ENCODE peak calls at places on chromosomes 13 and 19, in seven cellular contexts. One of them, this sample, is unnamed. For H3K9me3 and H3K36me3, the result is how much of the 10 kb centered on the place peaks cover.

GRCh38 chr13:31824705-31825512 is 85.6 kb downstream of the RXFP2 start:
- DNase-seq in A673: peak
- DNase-seq in psoas muscle: no peak
- DNase-seq in mammary epithelial cell: no peak
- DNase-seq in Caco-2: no peak
- DNase-seq in neural progenitor cell: no peak
- DNase-seq in lower lobe of right lung: no peak
- DNase-seq in this sample: no peak

GRCh38 chr19:10662384-10663251 is 8.5 kb downstream of the ILF3 start:
- DNase-seq in A673: no peak
- DNase-seq in psoas muscle: no peak
- DNase-seq in mammary epithelial cell: no peak
- DNase-seq in Caco-2: no peak
- DNase-seq in neural progenitor cell: no peak
- DNase-seq in lower lobe of right lung: no peak
- DNase-seq in this sample: no peak

GRCh38 chr19:14718522-14719113 is 28.8 kb downstream of the ZNF333 start:
- DNase-seq in A673: no peak
- DNase-seq in psoas muscle: no peak
- DNase-seq in mammary epithelial cell: no peak
- DNase-seq in Caco-2: no peak
- DNase-seq in neural progenitor cell: no peak
- DNase-seq in lower lobe of right lung: no peak
- DNase-seq in this sample: no peak

GRCh38 chr13:67137044-67137735 is 92.9 kb downstream of the PCDH9 start:
- DNase-seq in A673: no peak
- DNase-seq in psoas muscle: no peak
- DNase-seq in mammary epithelial cell: no peak
- DNase-seq in Caco-2: no peak
- DNase-seq in neural progenitor cell: no peak
- DNase-seq in lower lobe of right lung: no peak
- DNase-seq in this sample: peak

GRCh38 chr19:17543991-17544390 is 11.5 kb upstream of the COLGALT1 start:
- DNase-seq in A673: no peak
- DNase-seq in psoas muscle: no peak
- DNase-seq in mammary epithelial cell: no peak
- DNase-seq in Caco-2: no peak
- DNase-seq in neural progenitor cell: no peak
- DNase-seq in lower lobe of right lung: no peak
- DNase-seq in this sample: no peak

GRCh38 chr19:52296400-52296772 is 583 bp upstream of the ZNF480 start:
- DNase-seq in A673: peak
- DNase-seq in psoas muscle: no peak
- DNase-seq in mammary epithelial cell: no peak
- DNase-seq in Caco-2: no peak
- DNase-seq in neural progenitor cell: no peak
- DNase-seq in lower lobe of right lung: no peak
- DNase-seq in this sample: no peak

GRCh38 chr19:52331757-52332156 is 4.3 kb upstream of the ZNF610 start:
- DNase-seq in A673: no peak
- DNase-seq in psoas muscle: no peak
- DNase-seq in mammary epithelial cell: peak
- DNase-seq in Caco-2: no peak
- DNase-seq in neural progenitor cell: no peak
- DNase-seq in lower lobe of right lung: no peak
- DNase-seq in this sample: no peak

GRCh38 chr13:112960671-112961070 is 8.3 kb upstream of the MCF2L start:
- DNase-seq in A673: no peak
- DNase-seq in psoas muscle: no peak
- DNase-seq in mammary epithelial cell: no peak
- DNase-seq in Caco-2: peak
- DNase-seq in neural progenitor cell: no peak
- DNase-seq in lower lobe of right lung: no peak
- DNase-seq in this sample: no peak

GRCh38 chr13:114108141-114108761 is 24.2 kb downstream of the RASA3 start:
- DNase-seq in A673: no peak
- DNase-seq in psoas muscle: peak
- DNase-seq in mammary epithelial cell: no peak
- DNase-seq in Caco-2: peak
- DNase-seq in neural progenitor cell: no peak
- DNase-seq in lower lobe of right lung: peak
- DNase-seq in this sample: no peak

GRCh38 chr13:27621366-27622101 is at the start of gene POLR1D:
- DNase-seq in A673: peak
- DNase-seq in psoas muscle: peak
- DNase-seq in mammary epithelial cell: peak
- DNase-seq in Caco-2: peak
- DNase-seq in neural progenitor cell: peak
- DNase-seq in lower lobe of right lung: peak
- DNase-seq in this sample: peak

GRCh38 chr13:29111446-29111845 is 291.3 kb downstream of the MTUS2 start:
- DNase-seq in A673: no peak
- DNase-seq in psoas muscle: no peak
- DNase-seq in mammary epithelial cell: no peak
- DNase-seq in Caco-2: no peak
- DNase-seq in neural progenitor cell: no peak
- DNase-seq in lower lobe of right lung: no peak
- DNase-seq in this sample: no peak

GRCh38 chr19:1672038-1672768 is 19.8 kb upstream of the TCF3 start:
- DNase-seq in A673: peak
- DNase-seq in psoas muscle: no peak
- DNase-seq in mammary epithelial cell: no peak
- DNase-seq in Caco-2: no peak
- DNase-seq in neural progenitor cell: peak
- DNase-seq in lower lobe of right lung: peak
- DNase-seq in this sample: no peak

GRCh38 chr13:44822291-44822690 is 167.0 kb downstream of the NUFIP1 start:
- DNase-seq in A673: no peak
- DNase-seq in psoas muscle: no peak
- DNase-seq in mammary epithelial cell: no peak
- DNase-seq in Caco-2: no peak
- DNase-seq in neural progenitor cell: no peak
- DNase-seq in lower lobe of right lung: no peak
- DNase-seq in this sample: no peak

GRCh38 chr13:78602561-78603239 is 652 bp downstream of the POU4F1 start:
- DNase-seq in A673: peak
- DNase-seq in psoas muscle: no peak
- DNase-seq in mammary epithelial cell: no peak
- DNase-seq in Caco-2: no peak
- DNase-seq in neural progenitor cell: peak
- DNase-seq in lower lobe of right lung: no peak
- DNase-seq in this sample: no peak

GRCh38 chr13:78604782-78605611 is 1.6 kb upstream of the POU4F1 start:
- DNase-seq in A673: peak
- DNase-seq in psoas muscle: no peak
- DNase-seq in mammary epithelial cell: peak
- DNase-seq in Caco-2: peak
- DNase-seq in neural progenitor cell: peak
- DNase-seq in lower lobe of right lung: no peak
- DNase-seq in this sample: peak

GRCh38 chr13:78601886-78602560 is 1.3 kb downstream of the POU4F1 start:
- DNase-seq in A673: no peak
- DNase-seq in psoas muscle: no peak
- DNase-seq in mammary epithelial cell: no peak
- DNase-seq in Caco-2: no peak
- DNase-seq in neural progenitor cell: no peak
- DNase-seq in lower lobe of right lung: no peak
- DNase-seq in this sample: no peak

GRCh38 chr13:78601124-78601885 is 2.0 kb downstream of the POU4F1 start:
- DNase-seq in A673: peak
- DNase-seq in psoas muscle: no peak
- DNase-seq in mammary epithelial cell: no peak
- DNase-seq in Caco-2: no peak
- DNase-seq in neural progenitor cell: peak
- DNase-seq in lower lobe of right lung: no peak
- DNase-seq in this sample: no peak

GRCh38 chr13:78603240-78603947 is at the start of gene POU4F1:
- DNase-seq in A673: peak
- DNase-seq in psoas muscle: peak
- DNase-seq in mammary epithelial cell: peak
- DNase-seq in Caco-2: peak
- DNase-seq in neural progenitor cell: peak
- DNase-seq in lower lobe of right lung: peak
- DNase-seq in this sample: peak
- H3K4me3 ChIP-seq in A673: peak
- H3K4me3 ChIP-seq in psoas muscle: peak
- H3K4me3 ChIP-seq in mammary epithelial cell: peak
- H3K4me3 ChIP-seq in Caco-2: peak
- H3K4me3 ChIP-seq in neural progenitor cell: peak
- H3K4me3 ChIP-seq in lower lobe of right lung: peak
- H3K4me3 ChIP-seq in this sample: peak

GRCh38 chr19:27859689-27860088 is 1353.3 kb downstream of the UQCRFS1 start:
- DNase-seq in A673: no peak
- DNase-seq in psoas muscle: no peak
- DNase-seq in mammary epithelial cell: peak
- DNase-seq in Caco-2: no peak
- DNase-seq in neural progenitor cell: no peak
- DNase-seq in lower lobe of right lung: no peak
- DNase-seq in this sample: no peak

GRCh38 chr19:27860309-27860934 is 1352.5 kb downstream of the UQCRFS1 start:
- DNase-seq in A673: no peak
- DNase-seq in psoas muscle: no peak
- DNase-seq in mammary epithelial cell: peak
- DNase-seq in Caco-2: no peak
- DNase-seq in neural progenitor cell: no peak
- DNase-seq in lower lobe of right lung: no peak
- DNase-seq in this sample: no peak

GRCh38 chr19:27861411-27861975 is 1351.5 kb downstream of the UQCRFS1 start:
- DNase-seq in A673: no peak
- DNase-seq in psoas muscle: no peak
- DNase-seq in mammary epithelial cell: no peak
- DNase-seq in Caco-2: no peak
- DNase-seq in neural progenitor cell: no peak
- DNase-seq in lower lobe of right lung: no peak
- DNase-seq in this sample: no peak

GRCh38 chr19:27858981-27859581 is 1353.9 kb downstream of the UQCRFS1 start:
- DNase-seq in A673: no peak
- DNase-seq in psoas muscle: no peak
- DNase-seq in mammary epithelial cell: peak
- DNase-seq in Caco-2: no peak
- DNase-seq in neural progenitor cell: no peak
- DNase-seq in lower lobe of right lung: no peak
- DNase-seq in this sample: no peak
- H3K9me3 ChIP-seq in A673: under half
- H3K9me3 ChIP-seq in psoas muscle: under half
- H3K9me3 ChIP-seq in mammary epithelial cell: under half
- H3K9me3 ChIP-seq in Caco-2: under half
- H3K9me3 ChIP-seq in neural progenitor cell: under half
- H3K9me3 ChIP-seq in lower lobe of right lung: under half
- H3K9me3 ChIP-seq in this sample: under half

GRCh38 chr19:6221220-6221877 is 58.4 kb downstream of the MLLT1 start:
- DNase-seq in A673: no peak
- DNase-seq in psoas muscle: peak
- DNase-seq in mammary epithelial cell: no peak
- DNase-seq in Caco-2: no peak
- DNase-seq in neural progenitor cell: no peak
- DNase-seq in lower lobe of right lung: no peak
- DNase-seq in this sample: no peak
- H3K36me3 ChIP-seq in A673: under half
- H3K36me3 ChIP-seq in psoas muscle: under half
- H3K36me3 ChIP-seq in mammary epithelial cell: under half
- H3K36me3 ChIP-seq in Caco-2: under half
- H3K36me3 ChIP-seq in neural progenitor cell: under half
- H3K36me3 ChIP-seq in lower lobe of right lung: half or more
- H3K36me3 ChIP-seq in this sample: under half

DNA sequence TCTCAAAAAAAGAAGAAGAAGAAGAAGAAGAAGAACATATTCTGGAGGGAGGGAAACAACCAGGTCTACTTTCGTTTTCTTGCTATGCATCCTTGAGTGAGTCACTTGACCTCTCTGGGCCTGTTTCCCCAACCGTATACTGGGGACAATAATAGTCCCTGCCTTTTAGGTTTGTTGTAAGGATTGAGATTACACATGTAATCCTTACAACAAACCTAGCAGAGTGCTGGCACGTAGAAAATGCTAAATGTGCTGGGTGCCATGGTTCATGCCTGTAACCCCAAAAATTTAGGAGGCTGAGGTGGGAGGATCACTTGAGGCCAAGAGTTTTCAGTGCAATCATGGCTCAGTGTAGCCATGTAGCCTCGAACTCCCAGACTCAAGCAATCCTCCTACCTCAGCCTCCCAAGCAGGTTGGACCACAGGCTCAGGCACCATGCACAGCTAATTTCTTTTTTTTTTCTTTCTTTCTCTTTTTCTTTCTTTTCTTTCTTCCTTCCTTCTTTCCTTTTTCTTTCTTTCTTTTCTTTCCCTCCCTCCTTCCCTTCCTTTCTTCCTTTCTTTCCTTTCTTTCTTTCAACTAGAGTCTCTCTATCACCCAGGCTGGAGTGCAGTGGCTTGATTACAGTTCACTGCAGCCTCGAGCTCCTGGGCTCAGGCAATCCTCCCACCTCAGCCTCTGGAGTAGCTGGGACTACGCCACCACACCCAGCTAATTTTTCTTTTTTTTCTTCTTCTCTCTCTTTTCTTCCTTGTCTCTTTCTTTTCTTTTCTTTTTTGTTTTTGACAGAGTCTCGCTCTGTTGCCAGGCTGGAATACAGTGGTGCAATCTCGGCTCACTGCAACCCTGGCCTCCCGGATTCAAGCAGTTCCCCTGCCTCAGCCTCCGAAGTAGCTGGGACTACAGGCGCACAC is 7.0 kb downstream of the IER2 start:
- DNase-seq in A673: no peak
- DNase-seq in psoas muscle: no peak
- DNase-seq in mammary epithelial cell: no peak
- DNase-seq in Caco-2: no peak
- DNase-seq in neural progenitor cell: no peak
- DNase-seq in lower lobe of right lung: no peak
- DNase-seq in this sample: no peak
- H3K4me3 ChIP-seq in A673: no peak
- H3K4me3 ChIP-seq in psoas muscle: no peak
- H3K4me3 ChIP-seq in mammary epithelial cell: no peak
- H3K4me3 ChIP-seq in Caco-2: no peak
- H3K4me3 ChIP-seq in neural progenitor cell: no peak
- H3K4me3 ChIP-seq in lower lobe of right lung: no peak
- H3K4me3 ChIP-seq in this sample: no peak